ENCODE peak calls at places on chromosomes 7 and 10, in eight cellular contexts. R is lower leg skin; S is right lobe of liver; V is AG04449; L is breast epithelium; Y is CD8-positive, alpha-beta T cell; M is left lung; F is dorsolateral prefrontal cortex. T is an unnamed sample.
A peak's percentile ranks its signal among the peaks of the same experiment; 100 is the strongest.

GRCh38 chr7:91351374-91351773 is 87.1 kb downstream of the FZD1 start:
- DNase-seq in F (no peak), L (no peak), R (no peak), V (no peak), S (no peak), M (no peak), Y (no peak), T (no peak)

GRCh38 chr7:132368246-132368900 is 207.9 kb downstream of the PLXNA4 start:
- DNase-seq in F (no peak), V (no peak), R (no peak), Y (no peak), L (no peak), M (no peak), S (no peak), T (no peak)

GRCh38 chr10:72009430-72010081 is 45.4 kb downstream of the CHST3 start:
- DNase-seq in F (peak; percentile 72), R (peak; percentile 97), L (peak; percentile 84), Y (no peak), S (peak; percentile 55), M (peak; percentile 67), V (peak; percentile 88), T (peak; percentile 60)

GRCh38 chr10:25334445-25334844 is 159.6 kb downstream of the GPR158 start:
- DNase-seq in R (no peak), F (no peak), S (no peak), L (no peak), V (no peak), M (no peak), Y (no peak), T (no peak)

GRCh38 chr7:44921607-44922350 is 36.4 kb upstream of the PURB start:
- DNase-seq in R (peak; percentile 98), S (peak; percentile 90), L (peak; percentile 92), M (peak; percentile 89), V (no peak), Y (peak; percentile 92), F (peak; percentile 93), T (peak; percentile 100)

GRCh38 chr10:76352300-76352699 is 920.9 kb downstream of the LRMDA start:
- DNase-seq in F (no peak), V (peak; percentile 71), Y (no peak), S (no peak), M (no peak), R (no peak), L (no peak), T (no peak)

GRCh38 chr10:121596668-121597503 is 1.4 kb downstream of the FGFR2 start:
- DNase-seq in S (peak; percentile 58), Y (no peak), F (peak; percentile 71), R (peak; percentile 92), M (no peak), L (no peak), V (no peak), T (no peak)

GRCh38 chr10:80599424-80599847 is 61.7 kb downstream of the SH2D4B start:
- DNase-seq in F (peak; percentile 41), L (no peak), M (peak; percentile 57), Y (no peak), V (no peak), R (peak; percentile 70), S (peak; percentile 55), T (no peak)

GRCh38 chr10:113644185-113645120 is 19.4 kb downstream of the NRAP start:
- DNase-seq in L (no peak), Y (no peak), S (no peak), F (no peak), V (no peak), R (no peak), M (no peak), T (no peak)

GRCh38 chr7:39413866-39414668 is 152.1 kb upstream of the YAE1 start:
- DNase-seq in Y (peak; percentile 24), R (no peak), F (peak; percentile 45), L (no peak), S (peak; percentile 66), V (no peak), M (peak; percentile 46), T (no peak)

GRCh38 chr7:25122373-25122772 is 2.7 kb downstream of the CYCS start:
- DNase-seq in V (peak; percentile 61), F (no peak), M (no peak), R (no peak), L (no peak), S (no peak), Y (no peak), T (no peak)

GRCh38 chr7:137025469-137026175 is 157.2 kb downstream of the CHRM2 start:
- DNase-seq in L (no peak), M (no peak), Y (no peak), S (no peak), R (no peak), F (no peak), V (peak; percentile 64), T (no peak)

DNA sequence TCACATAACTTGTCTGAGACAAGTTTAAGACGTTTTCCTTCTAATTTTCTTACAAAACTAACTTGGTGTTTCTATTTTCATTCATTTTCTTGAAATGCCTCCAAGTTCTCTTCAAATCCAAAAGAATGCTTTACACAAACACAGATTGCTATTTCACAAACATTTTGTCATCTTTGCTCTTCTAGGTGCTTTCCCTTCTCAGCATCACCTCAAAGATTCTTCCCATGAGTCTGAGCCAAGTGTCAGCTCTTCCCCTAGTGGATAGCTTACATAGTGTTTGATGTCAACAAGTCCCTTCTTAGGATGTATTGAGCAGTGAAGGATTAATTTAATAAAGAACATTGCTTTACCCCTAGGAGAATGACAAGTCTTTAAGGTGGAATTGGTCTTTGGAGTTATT is 38.1 kb upstream of the SEMA3A start:
- DNase-seq in L (no peak), F (no peak), R (no peak), S (no peak), M (no peak), V (peak; percentile 69), Y (no peak), T (no peak)
- TF ChIP-seq CTCF in L (no peak), F (no peak), R (no peak), S (no peak), M (no peak), V (peak; percentile 3), Y (no peak), T (no peak)

DNA sequence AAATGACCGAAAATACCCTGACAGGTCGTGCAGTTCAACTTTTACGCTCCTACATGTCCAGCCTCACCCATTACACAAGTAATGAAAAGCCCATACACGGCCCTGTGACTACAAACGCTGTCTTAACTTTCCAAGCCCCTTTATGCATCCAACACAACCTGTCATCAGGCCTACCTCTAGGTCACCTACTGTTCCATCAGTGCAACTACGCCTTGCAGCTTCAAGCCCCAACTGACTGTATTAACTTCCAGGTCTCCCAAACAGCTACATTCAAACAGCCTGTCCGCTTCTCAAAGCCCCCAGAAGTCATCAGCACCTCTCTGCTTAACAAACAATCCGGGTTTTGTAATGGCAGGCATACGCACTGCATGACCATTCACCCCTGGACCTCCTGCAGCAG is 19.2 kb downstream of the ZNF107 start:
- DNase-seq in F (no peak), M (no peak), Y (no peak), S (no peak), V (no peak), L (no peak), R (no peak), T (no peak)
- TF ChIP-seq CTCF in F (no peak), M (no peak), Y (no peak), S (no peak), V (no peak), L (no peak), R (no peak), T (no peak)

GRCh38 chr10:15196335-15196834 is 27.9 kb upstream of the NMT2 start:
- DNase-seq in S (no peak), L (no peak), M (no peak), F (no peak), R (no peak), V (no peak), Y (no peak), T (no peak)

GRCh38 chr10:15200626-15201025 is 32.1 kb upstream of the NMT2 start:
- DNase-seq in S (no peak), Y (no peak), V (peak; percentile 33), R (no peak), L (no peak), M (no peak), F (no peak), T (no peak)

GRCh38 chr10:15197276-15197675 is 28.8 kb upstream of the NMT2 start:
- DNase-seq in M (no peak), F (no peak), L (no peak), R (no peak), V (peak; percentile 49), S (no peak), Y (no peak), T (no peak)

GRCh38 chr10:15201589-15202300 is 33.3 kb upstream of the NMT2 start:
- DNase-seq in R (no peak), Y (no peak), M (no peak), F (no peak), L (no peak), S (no peak), V (no peak), T (no peak)

DNA sequence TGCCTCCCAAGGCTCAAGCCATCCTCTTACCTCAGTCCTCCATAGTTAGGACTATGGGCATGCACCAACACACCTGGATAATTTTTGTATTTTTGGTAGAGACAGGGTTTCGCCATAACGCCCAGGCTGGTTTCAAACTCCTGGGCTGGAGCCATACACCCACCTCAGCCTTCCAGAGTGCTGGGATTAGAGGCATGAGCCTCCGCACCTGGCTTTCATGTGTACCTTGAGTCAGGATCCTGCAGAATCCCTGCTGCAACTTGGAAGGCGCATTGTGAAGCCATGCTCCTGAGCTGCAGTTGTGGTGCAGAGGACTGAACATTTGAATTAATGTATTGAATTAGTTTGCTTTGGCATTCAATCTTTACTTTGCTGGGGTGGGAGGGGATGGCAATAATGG is 29.4 kb upstream of the NMT2 start:
- DNase-seq in R (no peak), L (no peak), M (no peak), S (no peak), Y (no peak), V (no peak), F (no peak), T (no peak)
- TF ChIP-seq CTCF in R (no peak), L (no peak), M (no peak), S (no peak), Y (no peak), V (no peak), F (no peak), T (no peak)

GRCh38 chr10:101618871-101619270 is 30.8 kb downstream of the DPCD start:
- DNase-seq in M (no peak), L (no peak), Y (no peak), S (no peak), F (peak; percentile 5), V (no peak), R (no peak), T (no peak)

GRCh38 chr10:101617824-101618568 is 29.9 kb downstream of the DPCD start:
- DNase-seq in L (no peak), F (peak; percentile 14), R (no peak), S (no peak), Y (no peak), V (no peak), M (no peak), T (no peak)

GRCh38 chr10:101616415-101617101 is 28.4 kb downstream of the DPCD start:
- DNase-seq in Y (no peak), L (no peak), R (no peak), S (no peak), V (no peak), F (peak; percentile 21), M (no peak), T (no peak)

GRCh38 chr10:101617102-101617823 is 29.1 kb downstream of the DPCD start:
- DNase-seq in F (peak; percentile 18), Y (no peak), V (no peak), M (no peak), L (no peak), S (no peak), R (no peak), T (no peak)

DNA sequence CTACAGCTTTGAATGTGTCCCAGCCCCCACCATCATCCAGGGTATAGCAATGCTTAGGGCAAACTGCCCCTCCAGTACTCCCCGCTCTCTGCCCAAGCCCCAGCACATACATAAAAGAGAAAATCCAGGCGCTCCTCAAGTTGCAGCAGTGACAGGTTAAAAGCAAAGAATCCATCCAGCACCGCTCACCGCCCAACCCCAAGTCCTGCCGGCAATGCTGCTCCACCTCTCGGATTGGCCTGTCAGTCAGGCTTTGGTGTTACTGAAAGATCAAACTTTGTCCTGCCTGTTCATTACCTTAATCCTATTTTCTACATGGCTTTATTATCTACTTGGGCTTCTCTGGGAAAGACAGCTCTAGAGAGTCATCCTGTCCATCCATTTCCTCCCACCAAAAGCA is 31.9 kb downstream of the DPCD start:
- DNase-seq in M (no peak), F (no peak), L (no peak), S (no peak), V (no peak), R (no peak), Y (no peak), T (no peak)
- TF ChIP-seq CTCF in M (no peak), F (no peak), L (no peak), S (no peak), V (no peak), R (no peak), Y (no peak), T (no peak)

T was measured in omental fat pad.